ENCODE peak calls at places on chromosomes 7 and 10, in six cellular contexts. X is GM23338, G is PC-3, Y is HCT116, H is OCI-LY7, O is SK-N-SH. R is an unnamed sample. For H3K9me2, the result is how much of the 10 kb centered on the place peaks cover.

GRCh38 chr7:26034386-26034785 is 117.6 kb upstream of the NFE2L3 start:
- DNase-seq in X (no peak), G (peak), Y (no peak), H (no peak), O (no peak), R (no peak)

GRCh38 chr10:43380610-43381222 is 9.3 kb downstream of the FXYD4 start:
- DNase-seq in X (no peak), G (peak), Y (peak), H (peak), O (peak), R (no peak)

GRCh38 chr7:3092468-3092867 is 48.8 kb upstream of the CARD11 start:
- DNase-seq in X (no peak), G (no peak), Y (no peak), H (peak), O (no peak), R (no peak)

GRCh38 chr7:16904086-16904485 is 22.3 kb upstream of the AGR3 start:
- DNase-seq in X (no peak), G (no peak), Y (no peak), H (no peak), O (no peak), R (no peak)

GRCh38 chr7:44391171-44391570 is 65.8 kb upstream of the CAMK2B start:
- DNase-seq in X (no peak), G (no peak), Y (no peak), H (no peak), O (no peak), R (no peak)

GRCh38 chr7:73717991-73718405 is 1.5 kb downstream of the STX1A start:
- DNase-seq in X (no peak), G (peak), Y (peak), H (peak), O (no peak), R (peak)

GRCh38 chr7:2387897-2388636 is 15.3 kb upstream of the CHST12 start:
- DNase-seq in X (no peak), G (no peak), Y (no peak), H (no peak), O (no peak), R (no peak)

GRCh38 chr10:102114861-102115618 is 5.1 kb downstream of the LDB1 start:
- DNase-seq in X (peak), G (peak), Y (no peak), H (peak), O (peak), R (peak)

GRCh38 chr7:16721541-16721940 is 32.0 kb upstream of the TSPAN13 start:
- DNase-seq in X (no peak), G (no peak), Y (no peak), H (no peak), O (no peak), R (no peak)

GRCh38 chr10:58435297-58435696 is 50.1 kb downstream of the TFAM start:
- DNase-seq in X (peak), G (peak), Y (peak), H (no peak), O (no peak), R (peak)

GRCh38 chr7:112994666-112995065 is 92.0 kb downstream of the GPR85 start:
- DNase-seq in X (no peak), G (no peak), Y (no peak), H (no peak), O (no peak), R (no peak)

GRCh38 chr7:158320328-158320727 is 267.3 kb downstream of the PTPRN2 start:
- DNase-seq in X (no peak), G (no peak), Y (no peak), H (no peak), O (no peak), R (no peak)

GRCh38 chr7:12623885-12624498 is 53.5 kb downstream of the SCIN start:
- DNase-seq in X (peak), G (peak), Y (peak), H (no peak), O (peak), R (peak)

GRCh38 chr10:17075510-17075909 is 54.1 kb downstream of the CUBN start:
- DNase-seq in X (no peak), G (peak), Y (no peak), H (no peak), O (no peak), R (peak)

GRCh38 chr7:41183741-41184140 is 519.1 kb downstream of the INHBA start:
- DNase-seq in X (no peak), G (peak), Y (no peak), H (no peak), O (no peak), R (no peak)

GRCh38 chr10:88881335-88881734 is 1.3 kb downstream of the STAMBPL1 start:
- DNase-seq in X (no peak), G (no peak), Y (no peak), H (peak), O (peak), R (no peak)
- H3K4me3 ChIP-seq in X (peak), G (peak), Y (peak), H (peak), O (peak), R (peak)

DNA sequence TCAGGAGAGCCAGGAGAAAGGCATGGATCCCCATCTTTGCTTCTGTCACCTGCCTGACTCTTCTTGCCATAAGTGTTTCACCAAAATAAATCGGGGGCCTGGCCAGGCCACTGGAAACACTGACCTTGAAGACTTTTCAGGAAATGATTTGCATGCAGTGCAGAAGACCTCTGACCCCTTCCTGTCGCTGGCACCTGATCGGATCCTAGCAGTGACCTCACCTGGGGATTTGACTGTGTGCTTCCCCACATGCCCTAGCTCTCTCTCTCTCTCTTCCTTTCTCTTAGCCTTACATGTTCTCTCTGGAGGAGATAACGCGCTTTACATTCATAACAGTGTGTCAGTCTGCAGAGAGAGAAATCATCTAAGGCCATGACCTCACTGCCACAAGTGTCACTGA is 243.0 kb downstream of the PRPF18 start:
- DNase-seq in X (no peak), G (no peak), Y (no peak), H (peak), O (no peak), R (no peak)
- H3K9me2 ChIP-seq in X (under half), G (under half), Y (under half), H (under half), O (under half), R (under half)

GRCh38 chr7:101216860-101217387 is 457 bp downstream of the PLOD3 start:
- DNase-seq in X (peak), G (no peak), Y (no peak), H (no peak), O (no peak), R (no peak)
- TF ChIP-seq CTCF in X (no peak), G (no peak), Y (peak), H (peak), O (peak), R (no peak)

GRCh38 chr7:604038-604883 is 84.6 kb upstream of the PDGFA start:
- DNase-seq in X (no peak), G (no peak), Y (no peak), H (no peak), O (no peak), R (no peak)
- H3K4me3 ChIP-seq in X (no peak), G (no peak), Y (no peak), H (no peak), O (no peak), R (no peak)

DNA sequence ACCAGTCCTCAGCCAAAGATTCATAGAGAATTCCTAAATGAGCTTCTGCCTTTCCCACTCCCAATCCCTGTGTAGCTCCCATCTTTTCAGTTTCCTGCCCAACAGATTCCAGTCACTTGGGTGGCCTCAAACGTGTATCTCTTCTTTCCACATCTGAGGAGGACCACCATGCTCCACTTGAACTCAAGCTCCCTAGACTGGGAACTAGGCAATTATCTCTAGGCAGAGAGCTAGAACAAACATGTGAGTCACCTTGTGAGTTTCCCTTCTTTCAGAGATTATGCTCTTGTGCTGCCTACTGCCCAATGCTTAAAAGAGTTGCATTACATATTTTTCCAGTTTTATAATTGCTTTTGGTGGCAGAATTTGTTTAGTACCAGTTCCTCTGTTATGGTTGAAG is 178.0 kb downstream of the MDFIC start:
- DNase-seq in X (no peak), G (peak), Y (no peak), H (no peak), O (no peak), R (peak)
- H3K9me2 ChIP-seq in X (under half), G (under half), Y (under half), H (under half), O (under half), R (under half)

GRCh38 chr7:79736418-79736817 is 283.0 kb upstream of the MAGI2 start:
- DNase-seq in X (no peak), G (no peak), Y (no peak), H (no peak), O (no peak), R (no peak)

GRCh38 chr7:79740076-79740475 is 286.6 kb upstream of the MAGI2 start:
- DNase-seq in X (no peak), G (no peak), Y (no peak), H (no peak), O (no peak), R (no peak)

GRCh38 chr7:79741684-79742083 is 288.2 kb upstream of the MAGI2 start:
- DNase-seq in X (peak), G (peak), Y (no peak), H (no peak), O (no peak), R (no peak)
- TF ChIP-seq CTCF in X (peak), G (peak), Y (peak), H (peak), O (peak), R (peak)